ENCODE peak calls at places on chromosomes 4 and X, in five cellular contexts. L, N, D, X and J are unnamed samples.

GRCh38 chrX:117707948-117708743 is 408.5 kb downstream of the KLHL13 start:
- DNase-seq in L (no peak), N (no peak), D (no peak), X (no peak), J (no peak)

GRCh38 chr4:1375051-1375721 is 28.2 kb downstream of the UVSSA start:
- DNase-seq in L (peak), N (no peak), D (no peak), X (no peak), J (no peak)

GRCh38 chr4:4866124-4866832 is 6.8 kb downstream of the MSX1 start:
- DNase-seq in L (no peak), N (no peak), D (no peak), X (no peak), J (no peak)

GRCh38 chr4:162650166-162650565 is 486.4 kb upstream of the FSTL5 start:
- DNase-seq in L (no peak), N (no peak), D (no peak), X (no peak), J (no peak)

GRCh38 chr4:1325681-1326635 is 21.1 kb upstream of the UVSSA start:
- DNase-seq in L (no peak), N (no peak), D (no peak), X (no peak), J (no peak)

GRCh38 chr4:45442466-45442865 is 681.4 kb downstream of the GABRG1 start:
- DNase-seq in L (no peak), N (no peak), D (no peak), X (no peak), J (no peak)

GRCh38 chr4:78311306-78311705 is 240.3 kb upstream of the ANXA3 start:
- DNase-seq in L (no peak), N (no peak), D (no peak), X (no peak), J (no peak)

GRCh38 chr4:23022032-23022431 is 329.3 kb downstream of the GBA3 start:
- DNase-seq in L (no peak), N (peak), D (no peak), X (peak), J (peak)

GRCh38 chrX:103730746-103731508 is 20.2 kb downstream of the TMEM31 start:
- DNase-seq in L (no peak), N (peak), D (no peak), X (peak), J (peak)

GRCh38 chr4:138775890-138776289 is 239.7 kb upstream of the NOCT start:
- DNase-seq in L (no peak), N (no peak), D (no peak), X (peak), J (no peak)

GRCh38 chr4:157221895-157222763 is 1.6 kb downstream of the GRIA2 start:
- DNase-seq in L (peak), N (no peak), D (no peak), X (no peak), J (no peak)

GRCh38 chr4:88765729-88766128 is 68.1 kb upstream of the NAP1L5 start:
- DNase-seq in L (no peak), N (peak), D (no peak), X (no peak), J (peak)

GRCh38 chrX:21973321-21974010 is 33.0 kb downstream of the SMS start:
- DNase-seq in L (no peak), N (no peak), D (no peak), X (no peak), J (no peak)

GRCh38 chrX:17456526-17456925 is 81.5 kb downstream of the NHS start:
- DNase-seq in L (no peak), N (no peak), D (no peak), X (no peak), J (no peak)

GRCh38 chrX:56729152-56729557 is at the start of gene NBDY:
- DNase-seq in L (peak), N (peak), D (no peak), X (peak), J (no peak)

GRCh38 chr4:121256346-121256745 is 92.2 kb upstream of the TNIP3 start:
- DNase-seq in L (no peak), N (peak), D (peak), X (no peak), J (peak)

GRCh38 chr4:73620115-73620792 is at the start of gene RASSF6:
- DNase-seq in L (peak), N (no peak), D (no peak), X (no peak), J (no peak)

GRCh38 chrX:48538641-48539344 is 721 bp upstream of the TBC1D25 start:
- DNase-seq in L (no peak), N (no peak), D (no peak), X (no peak), J (no peak)

GRCh38 chrX:48540480-48540879 is 966 bp downstream of the TBC1D25 start:
- DNase-seq in L (no peak), N (no peak), D (no peak), X (no peak), J (no peak)

GRCh38 chrX:48541140-48541814 is 1.8 kb downstream of the TBC1D25 start:
- DNase-seq in L (no peak), N (no peak), D (no peak), X (no peak), J (no peak)

GRCh38 chrX:48540015-48540350 is 469 bp downstream of the TBC1D25 start:
- DNase-seq in L (no peak), N (peak), D (no peak), X (peak), J (no peak)

GRCh38 chrX:48539345-48540014 is at the start of gene TBC1D25:
- DNase-seq in L (peak), N (peak), D (peak), X (peak), J (peak)
- TF ChIP-seq POLR2A in L (no peak), N (peak), D (peak), X (peak), J (peak)

GRCh38 chr4:169334335-169334734 is 63.6 kb upstream of the SH3RF1 start:
- DNase-seq in L (no peak), N (no peak), D (no peak), X (no peak), J (no peak)

GRCh38 chr4:169335331-169335730 is 64.6 kb upstream of the SH3RF1 start:
- DNase-seq in L (no peak), N (peak), D (no peak), X (no peak), J (no peak)

GRCh38 chr4:169330811-169331210 is 60.1 kb upstream of the SH3RF1 start:
- DNase-seq in L (no peak), N (no peak), D (no peak), X (no peak), J (no peak)

GRCh38 chr4:169332595-169332994 is 61.8 kb upstream of the SH3RF1 start:
- DNase-seq in L (no peak), N (no peak), D (no peak), X (no peak), J (no peak)

DNA sequence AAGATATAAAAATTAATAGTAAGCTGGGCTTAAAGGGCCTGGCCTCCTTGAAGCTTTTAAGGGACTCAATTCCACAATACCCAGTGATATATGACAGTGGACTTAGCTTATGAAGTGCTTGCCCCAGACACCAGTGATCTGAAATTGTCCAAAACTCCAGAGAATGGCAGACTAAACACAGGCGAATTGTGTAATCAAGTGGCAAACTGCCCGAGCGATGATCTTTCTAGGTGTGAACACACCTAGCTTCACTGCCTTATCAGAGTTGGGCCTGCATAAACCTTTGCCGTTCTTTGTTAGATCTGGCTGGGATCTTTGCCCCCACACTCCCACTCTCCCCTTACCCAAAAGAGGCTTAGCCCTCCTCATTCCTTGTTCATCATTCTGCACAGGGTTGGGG is 62.5 kb upstream of the SH3RF1 start:
- DNase-seq in L (no peak), N (no peak), D (no peak), X (no peak), J (no peak)
- TF ChIP-seq POLR2A in L (no peak), N (no peak), D (no peak), X (no peak), J (no peak)

DNA sequence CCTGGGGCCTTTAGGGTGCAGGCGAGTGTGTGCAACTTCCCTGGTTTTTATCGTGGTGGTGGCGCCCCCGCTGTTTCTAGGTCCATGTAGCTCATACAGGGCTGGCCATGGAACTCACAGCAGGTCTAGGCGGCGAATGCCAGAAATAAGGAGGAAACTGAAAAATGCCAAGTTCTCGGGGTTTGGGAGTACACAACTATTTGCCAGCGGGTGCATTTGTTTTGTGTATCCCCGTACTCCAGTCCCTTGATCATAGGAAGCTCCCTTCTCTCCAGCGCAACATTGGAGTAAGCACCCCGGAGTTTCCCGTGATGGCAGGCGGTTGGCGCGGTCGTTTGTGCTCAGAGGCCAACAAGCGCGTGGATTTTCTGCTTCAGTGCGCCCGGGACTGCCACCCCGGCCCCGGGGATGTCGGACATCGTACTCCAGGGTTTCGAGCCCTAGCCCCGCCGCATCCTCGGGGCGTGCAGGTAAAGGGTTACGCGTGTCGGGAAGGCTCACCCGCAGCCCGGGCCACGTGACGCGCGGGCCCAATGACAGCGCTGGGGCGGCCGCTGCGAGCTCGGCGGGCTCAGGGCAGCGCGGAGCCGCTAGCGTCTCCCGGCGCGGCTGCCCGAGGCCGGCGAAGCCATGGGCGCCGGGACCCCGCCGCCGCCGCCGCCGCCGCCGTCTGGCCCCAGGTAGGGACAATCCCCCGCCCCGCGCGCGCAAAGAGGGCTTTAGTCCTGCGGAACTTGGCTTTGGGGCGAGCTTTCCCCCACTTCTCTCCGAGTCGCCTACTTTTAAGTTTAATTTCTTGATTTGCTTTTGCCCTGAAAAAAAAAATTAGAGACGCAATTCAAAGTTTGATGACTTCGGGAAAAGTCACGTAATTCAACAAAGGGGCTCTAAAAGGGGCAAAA is 209.1 kb downstream of the NWD2 start:
- DNase-seq in L (peak), N (no peak), D (peak), X (peak), J (no peak)
- TF ChIP-seq POLR2A in L (peak), N (no peak), D (no peak), X (no peak), J (no peak)

DNA sequence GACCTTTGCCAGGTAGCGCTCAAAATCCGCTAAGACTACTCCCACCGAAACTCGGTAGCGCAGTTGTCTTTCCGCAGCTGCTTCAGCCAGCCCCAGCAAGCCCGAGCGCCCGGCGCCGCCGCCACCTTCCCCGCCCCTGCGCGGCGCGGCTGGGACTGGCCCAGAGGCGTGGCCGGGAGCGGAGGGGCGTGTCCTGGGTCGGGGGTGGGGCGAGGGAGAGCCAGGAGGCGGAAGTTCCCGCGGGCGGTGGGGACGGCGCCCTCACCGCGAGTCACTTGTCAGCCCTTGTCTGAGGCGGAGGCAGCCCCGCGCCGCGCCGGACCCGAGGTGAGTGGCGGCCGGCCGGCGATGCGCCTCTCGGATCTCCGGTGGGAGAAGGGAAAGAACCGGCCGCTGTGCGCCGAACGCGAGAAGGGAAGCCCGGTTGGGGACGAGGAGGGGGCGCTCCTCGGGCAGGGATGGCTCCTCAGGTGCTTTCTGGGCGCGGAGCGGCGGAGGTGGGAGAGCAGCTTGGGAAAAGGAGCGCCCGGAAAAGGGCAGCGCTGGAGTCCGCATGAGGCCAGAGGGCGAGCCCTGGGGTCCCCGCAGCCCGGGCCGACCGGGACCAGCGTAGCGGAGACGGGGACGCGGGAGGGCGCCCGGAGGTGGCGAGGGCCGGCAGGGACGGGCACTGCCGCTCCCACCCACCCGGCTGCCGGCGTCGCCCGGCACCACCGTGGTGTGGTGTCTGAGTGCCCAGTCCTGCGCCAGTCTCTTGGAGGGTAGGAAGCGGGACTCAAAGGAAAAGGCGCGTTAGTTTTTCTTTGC is at the start of gene PDLIM5:
- DNase-seq in L (peak), N (peak), D (peak), X (peak), J (peak)
- TF ChIP-seq POLR2A in L (peak), N (peak), D (peak), X (peak), J (peak)

DNA sequence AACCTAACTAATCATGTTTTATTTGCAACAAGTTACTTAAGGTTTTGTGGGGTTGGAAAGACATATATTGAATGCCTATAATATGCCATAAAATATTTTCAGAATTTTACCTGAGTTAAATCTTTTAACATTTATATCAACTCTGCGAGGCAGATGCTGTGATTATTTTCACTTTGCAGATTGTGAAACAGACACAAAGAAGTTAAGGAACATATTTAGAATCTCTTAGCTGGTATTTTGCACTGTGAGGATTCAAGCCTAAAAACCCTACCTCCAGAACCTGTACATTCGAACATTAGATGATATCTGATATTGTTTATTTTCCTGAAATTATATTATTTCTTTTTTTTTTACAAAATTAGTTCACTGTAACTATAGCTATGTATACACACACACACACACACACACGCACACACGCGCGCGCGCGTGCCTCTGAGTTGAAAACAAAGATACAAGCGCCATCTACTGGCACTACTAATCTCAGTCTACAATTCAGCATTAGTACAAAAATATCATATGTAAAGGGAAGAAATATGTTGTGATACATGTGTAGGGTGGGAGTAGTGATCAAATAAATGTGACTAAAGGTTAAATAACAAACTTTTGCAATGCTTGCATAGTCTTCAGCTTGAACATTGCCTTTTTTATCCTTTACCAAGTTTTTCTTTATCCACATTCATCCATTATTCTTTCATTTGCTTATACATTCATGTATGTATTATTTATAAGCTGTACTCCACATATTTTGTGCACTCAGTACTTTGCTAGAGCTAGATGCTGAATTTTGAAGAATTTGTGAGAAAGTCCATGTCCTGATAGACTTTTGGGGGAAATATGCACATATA is 61.5 kb downstream of the ANXA10 start:
- DNase-seq in L (peak), N (peak), D (no peak), X (peak), J (no peak)
- TF ChIP-seq POLR2A in L (no peak), N (no peak), D (no peak), X (no peak), J (no peak)

GRCh38 chrX:48802089-48802812 is 384 bp downstream of the HDAC6 start:
- DNase-seq in L (peak), N (peak), D (peak), X (peak), J (peak)

GRCh38 chrX:48802813-48803261 is 970 bp downstream of the HDAC6 start:
- DNase-seq in L (no peak), N (no peak), D (no peak), X (no peak), J (no peak)

GRCh38 chrX:48800574-48801280 is 1.1 kb upstream of the HDAC6 start:
- DNase-seq in L (no peak), N (no peak), D (no peak), X (no peak), J (no peak)

GRCh38 chrX:48798318-48798717 is 3.5 kb upstream of the HDAC6 start:
- DNase-seq in L (no peak), N (no peak), D (no peak), X (no peak), J (no peak)

DNA sequence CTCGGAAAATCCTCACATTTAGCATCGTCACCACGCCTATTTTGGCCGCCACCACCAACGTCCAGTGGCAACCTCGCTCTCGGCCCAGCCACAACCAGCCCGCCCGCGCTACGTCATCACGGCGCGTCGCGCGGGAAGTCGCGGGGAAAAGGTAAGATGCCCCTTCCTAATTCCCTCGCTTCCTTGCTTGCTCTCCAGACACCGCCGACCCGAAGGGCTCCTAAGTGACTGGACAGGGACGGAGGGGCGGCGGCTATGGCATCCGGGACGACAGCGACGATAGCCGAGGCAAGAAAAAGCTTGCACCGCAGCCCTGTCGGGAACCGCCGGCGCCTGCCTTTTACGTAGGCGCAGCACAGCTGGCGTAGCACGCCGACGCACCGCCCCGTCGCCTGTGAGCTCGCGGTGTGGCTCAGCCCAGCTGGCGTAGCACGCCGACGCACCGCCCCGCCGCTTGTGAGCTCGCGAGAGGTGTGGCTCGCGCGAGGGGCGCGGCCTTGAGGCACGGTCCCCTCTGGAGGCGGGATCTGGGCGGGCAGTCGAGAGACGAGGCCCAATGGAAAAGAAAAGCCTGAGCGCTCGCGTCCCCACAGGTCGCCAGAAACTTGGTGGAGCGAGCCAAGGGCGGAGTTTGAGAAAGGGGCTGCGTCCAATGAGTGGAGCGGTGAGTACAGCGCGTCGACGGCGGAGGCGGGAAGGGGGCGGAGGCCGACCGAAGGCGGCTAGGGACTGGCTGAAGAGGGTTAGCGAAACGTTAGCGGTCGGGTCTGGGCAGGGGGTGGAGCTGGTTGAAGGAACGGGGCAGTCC is at the start of gene HDAC6:
- DNase-seq in L (peak), N (peak), D (peak), X (peak), J (peak)
- TF ChIP-seq POLR2A in L (peak), N (no peak), D (peak), X (peak), J (peak)